ENCODE peak calls at places on chromosomes 16 and 17, in seven cellular contexts. P is A549; W is activated CD8-positive, alpha-beta memory T cell treated with anti-CD3 and anti-CD28 coated beads for 1 hour; C is GM03348; D is BE2C; Z is HT1080; G is stimulated activated CD4-positive, alpha-beta T cell treated with anti-CD3 and anti-CD28 coated beads, Interleukin-2, amount 100 ng/mL, for 24 hours. U is an unnamed sample.

GRCh38 chr16:66382171-66382965 is 15.9 kb downstream of the CDH5 start:
- DNase-seq in P (peak), W (no peak), C (peak), D (no peak), Z (peak), G (no peak), U (peak)

GRCh38 chr17:72297326-72298115 is 176.7 kb downstream of the SOX9 start:
- DNase-seq in P (peak), W (no peak), C (peak), D (peak), Z (peak), G (no peak), U (peak)

GRCh38 chr17:80146121-80147034 is 550 bp downstream of the EIF4A3 start:
- DNase-seq in P (peak), W (no peak), C (peak), D (no peak), Z (no peak), G (peak), U (peak)

GRCh38 chr17:2874211-2874686 is 78.0 kb downstream of the RAP1GAP2 start:
- DNase-seq in P (peak), W (no peak), C (no peak), D (no peak), Z (no peak), G (no peak), U (no peak)

GRCh38 chr17:17164156-17164555 is 42.0 kb downstream of the PLD6 start:
- DNase-seq in P (no peak), W (no peak), C (no peak), D (no peak), Z (no peak), G (no peak), U (no peak)

GRCh38 chr17:33871720-33872535 is 383.2 kb upstream of the CCL2 start:
- DNase-seq in P (peak), W (no peak), C (peak), D (peak), Z (peak), G (no peak), U (peak)

GRCh38 chr17:40362696-40363479 is 1.6 kb downstream of the GJD3 start:
- DNase-seq in P (peak), W (no peak), C (peak), D (peak), Z (peak), G (peak), U (peak)

GRCh38 chr16:1124291-1124690 is 28.2 kb upstream of the C1QTNF8 start:
- DNase-seq in P (no peak), W (no peak), C (no peak), D (no peak), Z (no peak), G (no peak), U (no peak)

GRCh38 chr17:7004398-7005253 is 7.8 kb upstream of the RNASEK start:
- DNase-seq in P (peak), W (no peak), C (peak), D (no peak), Z (peak), G (no peak), U (peak)

GRCh38 chr17:22277595-22277994 is 585.3 kb downstream of the KCNJ18 start:
- DNase-seq in P (no peak), W (no peak), C (no peak), D (no peak), Z (no peak), G (no peak), U (no peak)

GRCh38 chr17:38910325-38910724 is 15.1 kb upstream of the LASP1NB start:
- DNase-seq in P (no peak), W (no peak), C (no peak), D (no peak), Z (no peak), G (no peak), U (no peak)

GRCh38 chr16:53098526-53099317 is 43.9 kb downstream of the CHD9 start:
- DNase-seq in P (peak), W (peak), C (peak), D (peak), Z (peak), G (peak), U (no peak)

GRCh38 chr17:28193241-28193640 is 125.8 kb upstream of the TMEM97 start:
- DNase-seq in P (no peak), W (no peak), C (no peak), D (no peak), Z (no peak), G (no peak), U (no peak)

GRCh38 chr17:19317359-19318095 is 45.0 kb downstream of the B9D1 start:
- DNase-seq in P (peak), W (no peak), C (no peak), D (peak), Z (no peak), G (no peak), U (peak)

GRCh38 chr16:80317132-80318098 is 223.4 kb upstream of the DYNLRB2 start:
- DNase-seq in P (peak), W (no peak), C (no peak), D (no peak), Z (peak), G (no peak), U (peak)

GRCh38 chr17:76582660-76583059 is 3.0 kb downstream of the ST6GALNAC2 start:
- DNase-seq in P (no peak), W (no peak), C (no peak), D (no peak), Z (no peak), G (no peak), U (no peak)

GRCh38 chr16:85187447-85187846 is 75.2 kb upstream of the CIBAR2 start:
- DNase-seq in P (no peak), W (no peak), C (no peak), D (no peak), Z (no peak), G (no peak), U (no peak)

GRCh38 chr17:79650283-79650682 is 39.4 kb upstream of the RBFOX3 start:
- DNase-seq in P (no peak), W (no peak), C (no peak), D (no peak), Z (no peak), G (peak), U (no peak)

GRCh38 chr17:68172461-68172954 is 75.3 kb upstream of the AMZ2 start:
- DNase-seq in P (peak), W (peak), C (peak), D (peak), Z (peak), G (peak), U (peak)

U was measured in RKO.